ENCODE peak calls at places on chromosome 22, in five cellular contexts. Q is M059J; N is right lobe of liver; D is stimulated activated CD4-positive, alpha-beta T cell treated with anti-CD3 and anti-CD28 coated beads, Interleukin-2, amount 100 ng/mL, for 48 hours; E is EH. T is an unnamed sample.

GRCh38 chr22:49791682-49792081 is 36.0 kb downstream of the BRD1 start:
- DNase-seq in Q (no peak), N (no peak), D (no peak), E (no peak), T (no peak)

GRCh38 chr22:19872779-19873137 is 18.1 kb upstream of the GNB1L start:
- DNase-seq in Q (no peak), N (peak), D (no peak), E (no peak), T (no peak)

GRCh38 chr22:44412136-44412731 is 85.8 kb downstream of the RTL6 start:
- DNase-seq in Q (no peak), N (peak), D (no peak), E (no peak), T (no peak)

GRCh38 chr22:25112538-25113253 is 87.0 kb upstream of the CRYBB3 start:
- DNase-seq in Q (no peak), N (peak), D (no peak), E (no peak), T (no peak)

GRCh38 chr22:32564170-32565001 is 89.8 kb downstream of the FBXO7 start:
- DNase-seq in Q (peak), N (no peak), D (no peak), E (peak), T (no peak)

GRCh38 chr22:33028191-33028700 is 29.9 kb downstream of the SYN3 start:
- DNase-seq in Q (peak), N (no peak), D (no peak), E (no peak), T (no peak)

GRCh38 chr22:49408102-49408836 is 419.4 kb downstream of the BRD1 start:
- DNase-seq in Q (no peak), N (no peak), D (no peak), E (no peak), T (no peak)

GRCh38 chr22:29992341-29993275 is 87.7 kb upstream of the HORMAD2 start:
- DNase-seq in Q (peak), N (no peak), D (no peak), E (peak), T (no peak)

GRCh38 chr22:35543702-35544101 is 3.1 kb downstream of the RASD2 start:
- DNase-seq in Q (no peak), N (no peak), D (no peak), E (no peak), T (no peak)

GRCh38 chr22:45903355-45904149 is 73.4 kb downstream of the WNT7B start:
- DNase-seq in Q (peak), N (no peak), D (no peak), E (peak), T (no peak)

GRCh38 chr22:50255607-50256006 is 4.5 kb upstream of the HDAC10 start:
- DNase-seq in Q (no peak), N (no peak), D (no peak), E (no peak), T (no peak)

GRCh38 chr22:39317756-39318506 is 1.5 kb downstream of the RPL3 start:
- DNase-seq in Q (no peak), N (no peak), D (no peak), E (peak), T (no peak)

GRCh38 chr22:31857247-31857646 is 87.1 kb upstream of the YWHAH start:
- DNase-seq in Q (no peak), N (no peak), D (no peak), E (no peak), T (no peak)

GRCh38 chr22:42296883-42297282 is 26.4 kb upstream of the TCF20 start:
- DNase-seq in Q (no peak), N (no peak), D (no peak), E (no peak), T (no peak)

GRCh38 chr22:27885977-27886842 is 32.8 kb downstream of the PITPNB start:
- DNase-seq in Q (peak), N (no peak), D (no peak), E (peak), T (no peak)

GRCh38 chr22:49692499-49693225 is 135.0 kb downstream of the BRD1 start:
- DNase-seq in Q (no peak), N (no peak), D (no peak), E (no peak), T (no peak)

GRCh38 chr22:19430890-19431541 is 517 bp downstream of the HIRA start:
- DNase-seq in Q (peak), N (peak), D (no peak), E (peak), T (no peak)